ENCODE peak calls at places on chromosomes 1 and 21, in four cellular contexts. One of them, this sample, is unnamed.

GRCh38 chr1:145997156-145998023 is 1.0 kb upstream of the TXNIP start:
- DNase-seq in GM12878: no peak
- DNase-seq in H1: no peak
- DNase-seq in SK-N-SH: peak
- DNase-seq in this sample: no peak

GRCh38 chr1:236168716-236169429 is 26.5 kb downstream of the GPR137B start:
- DNase-seq in H1: peak
- DNase-seq in SK-N-SH: no peak
- DNase-seq in GM12878: no peak
- DNase-seq in this sample: no peak

GRCh38 chr1:174274452-174274851 is 115.1 kb downstream of the RABGAP1L start:
- DNase-seq in H1: no peak
- DNase-seq in GM12878: no peak
- DNase-seq in SK-N-SH: no peak
- DNase-seq in this sample: no peak

GRCh38 chr21:45768011-45768740 is 124.7 kb downstream of the PCBP3 start:
- DNase-seq in SK-N-SH: no peak
- DNase-seq in GM12878: no peak
- DNase-seq in H1: no peak
- DNase-seq in this sample: no peak

GRCh38 chr21:17819878-17820232 is 699 bp upstream of the C21orf91 start:
- DNase-seq in SK-N-SH: peak
- DNase-seq in H1: no peak
- DNase-seq in GM12878: no peak
- DNase-seq in this sample: no peak

GRCh38 chr1:95179205-95180001 is 54.6 kb upstream of the RWDD3 start:
- DNase-seq in GM12878: no peak
- DNase-seq in SK-N-SH: peak
- DNase-seq in H1: no peak
- DNase-seq in this sample: peak

GRCh38 chr1:89822109-89822962 is 1.5 kb downstream of the LRRC8D start:
- DNase-seq in H1: peak
- DNase-seq in SK-N-SH: peak
- DNase-seq in GM12878: no peak
- DNase-seq in this sample: peak

GRCh38 chr1:21594935-21595897 is 73.9 kb downstream of the RAP1GAP start:
- DNase-seq in SK-N-SH: peak
- DNase-seq in GM12878: no peak
- DNase-seq in H1: peak
- DNase-seq in this sample: peak

GRCh38 chr1:246724725-246725095 is 501 bp downstream of the SCCPDH start:
- DNase-seq in SK-N-SH: no peak
- DNase-seq in GM12878: no peak
- DNase-seq in H1: no peak
- DNase-seq in this sample: peak

GRCh38 chr1:244311784-244312532 is 139.8 kb downstream of the ADSS2 start:
- DNase-seq in GM12878: no peak
- DNase-seq in H1: no peak
- DNase-seq in SK-N-SH: no peak
- DNase-seq in this sample: no peak

GRCh38 chr21:33655591-33656221 is 13.4 kb downstream of the ITSN1 start:
- DNase-seq in GM12878: no peak
- DNase-seq in H1: no peak
- DNase-seq in SK-N-SH: no peak
- DNase-seq in this sample: peak

GRCh38 chr1:156284762-156285161 is 637 bp downstream of the TMEM79 start:
- DNase-seq in H1: no peak
- DNase-seq in GM12878: no peak
- DNase-seq in SK-N-SH: no peak
- DNase-seq in this sample: no peak

GRCh38 chr1:107934573-107934972 is 30.4 kb downstream of the VAV3 start:
- DNase-seq in SK-N-SH: no peak
- DNase-seq in H1: no peak
- DNase-seq in GM12878: peak
- DNase-seq in this sample: no peak

GRCh38 chr1:21855257-21856096 is 43.4 kb downstream of the LDLRAD2 start:
- DNase-seq in H1: no peak
- DNase-seq in GM12878: no peak
- DNase-seq in SK-N-SH: no peak
- DNase-seq in this sample: no peak

GRCh38 chr1:206556748-206557635 is 49.7 kb downstream of the RASSF5 start:
- DNase-seq in GM12878: no peak
- DNase-seq in H1: peak
- DNase-seq in SK-N-SH: peak
- DNase-seq in this sample: peak

GRCh38 chr1:82775402-82776000 is 974.8 kb downstream of the ADGRL2 start:
- DNase-seq in GM12878: no peak
- DNase-seq in SK-N-SH: peak
- DNase-seq in H1: peak
- DNase-seq in this sample: peak

GRCh38 chr1:203069028-203069804 is 16.6 kb downstream of the MYOG start:
- DNase-seq in SK-N-SH: peak
- DNase-seq in H1: no peak
- DNase-seq in GM12878: no peak
- DNase-seq in this sample: no peak

GRCh38 chr21:31786164-31786920 is 54.4 kb upstream of the SCAF4 start:
- DNase-seq in GM12878: no peak
- DNase-seq in SK-N-SH: no peak
- DNase-seq in H1: no peak
- DNase-seq in this sample: no peak

GRCh38 chr1:159089184-159089791 is 12.7 kb upstream of the AIM2 start:
- DNase-seq in SK-N-SH: no peak
- DNase-seq in H1: no peak
- DNase-seq in GM12878: no peak
- DNase-seq in this sample: peak

GRCh38 chr1:48810740-48811139 is 34.0 kb upstream of the BEND5 start:
- DNase-seq in H1: no peak
- DNase-seq in SK-N-SH: no peak
- DNase-seq in GM12878: no peak
- DNase-seq in this sample: no peak
- TF ChIP-seq NRF1 in H1: no peak
- TF ChIP-seq NRF1 in SK-N-SH: no peak
- TF ChIP-seq NRF1 in GM12878: no peak
- TF ChIP-seq NRF1 in this sample: no peak

GRCh38 chr21:42534901-42535378 is 21.3 kb downstream of the SLC37A1 start:
- DNase-seq in SK-N-SH: no peak
- DNase-seq in H1: no peak
- DNase-seq in GM12878: peak
- DNase-seq in this sample: no peak
- TF ChIP-seq NRF1 in SK-N-SH: no peak
- TF ChIP-seq NRF1 in H1: no peak
- TF ChIP-seq NRF1 in GM12878: no peak
- TF ChIP-seq NRF1 in this sample: no peak

GRCh38 chr1:150615346-150616201 is 13.8 kb downstream of the ENSA start:
- DNase-seq in GM12878: no peak
- DNase-seq in SK-N-SH: no peak
- DNase-seq in H1: no peak
- DNase-seq in this sample: peak

GRCh38 chr1:150620919-150621318 is 8.5 kb downstream of the ENSA start:
- DNase-seq in SK-N-SH: no peak
- DNase-seq in GM12878: no peak
- DNase-seq in H1: no peak
- DNase-seq in this sample: no peak

GRCh38 chr1:150621497-150622113 is 7.8 kb downstream of the ENSA start:
- DNase-seq in H1: no peak
- DNase-seq in GM12878: no peak
- DNase-seq in SK-N-SH: peak
- DNase-seq in this sample: peak

GRCh38 chr1:150622219-150622975 is 7.0 kb downstream of the ENSA start:
- DNase-seq in H1: no peak
- DNase-seq in SK-N-SH: no peak
- DNase-seq in GM12878: no peak
- DNase-seq in this sample: peak

GRCh38 chr1:150619576-150620509 is 9.6 kb downstream of the ENSA start:
- DNase-seq in SK-N-SH: peak
- DNase-seq in GM12878: no peak
- DNase-seq in H1: no peak
- DNase-seq in this sample: no peak
- TF ChIP-seq NRF1 in SK-N-SH: no peak
- TF ChIP-seq NRF1 in GM12878: no peak
- TF ChIP-seq NRF1 in H1: no peak
- TF ChIP-seq NRF1 in this sample: no peak

DNA sequence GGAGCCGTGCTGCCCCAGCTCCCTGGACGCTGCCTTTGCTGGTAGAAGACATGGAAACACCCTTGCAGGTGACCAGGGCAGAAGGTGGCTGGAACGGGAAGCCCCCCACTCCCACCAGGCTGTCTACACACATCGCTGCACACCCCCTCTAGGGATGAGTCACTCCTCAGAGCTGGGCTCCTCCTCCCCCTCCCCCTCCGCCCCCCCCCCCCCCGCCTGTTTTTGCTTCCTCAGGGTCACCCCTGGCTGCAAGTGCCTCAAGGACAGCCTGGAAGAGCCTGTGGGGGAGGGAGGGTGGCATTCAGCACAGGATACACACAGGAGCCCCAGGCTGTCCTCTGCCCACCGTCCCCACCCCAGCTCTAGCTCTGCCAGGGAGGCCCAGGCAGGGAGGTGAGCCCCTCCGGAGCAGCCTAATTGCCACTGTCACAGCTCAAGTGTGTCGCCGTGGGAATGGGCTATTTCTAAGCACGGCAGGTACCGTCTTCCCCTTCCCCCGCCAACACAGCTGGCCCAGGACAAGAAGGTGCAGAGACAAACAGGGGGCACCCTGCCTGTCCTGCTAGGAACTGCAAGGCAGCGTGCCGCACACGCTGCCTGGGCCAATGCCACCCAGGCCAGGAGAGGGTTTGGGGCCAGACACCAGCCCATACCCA is 2.5 kb downstream of the FNDC10 start:
- DNase-seq in GM12878: no peak
- DNase-seq in H1: peak
- DNase-seq in SK-N-SH: peak
- DNase-seq in this sample: peak
- TF ChIP-seq NRF1 in GM12878: no peak
- TF ChIP-seq NRF1 in H1: no peak
- TF ChIP-seq NRF1 in SK-N-SH: no peak
- TF ChIP-seq NRF1 in this sample: no peak

This sample was measured in K562.